ENCODE peak calls at places on chromosomes 11 and 22, in ten cellular contexts. E is fibroblast of mammary gland, A is PC-3, D is brain microvascular endothelial cell, N is GM13977, Z is AG04450, O is cardiac fibroblast, S is HFFc6, H is H9, X is AG09319. F is an unnamed sample.

GRCh38 chr11:61473370-61474025 is 35.1 kb upstream of the LRRC10B start:
- DNase-seq in O (peak), X (no peak), S (peak), D (no peak), A (no peak), E (peak), N (no peak), H (no peak), Z (no peak), F (no peak)

GRCh38 chr11:72569966-72570892 is 104.0 kb downstream of the PDE2A start:
- DNase-seq in D (peak), O (peak), Z (peak), N (no peak), S (peak), A (peak), E (peak), H (peak), X (no peak), F (no peak)

GRCh38 chr11:29310706-29311342 is 706.0 kb downstream of the KCNA4 start:
- DNase-seq in H (no peak), D (no peak), N (no peak), Z (no peak), O (no peak), X (no peak), A (peak), S (no peak), E (peak), F (no peak)

GRCh38 chr11:76598426-76598839 is 72.1 kb downstream of the LRRC32 start:
- DNase-seq in O (peak), H (peak), D (no peak), Z (no peak), X (no peak), N (peak), A (peak), S (no peak), E (peak), F (no peak)

GRCh38 chr22:45518580-45518991 is 15.9 kb downstream of the FBLN1 start:
- DNase-seq in S (no peak), E (no peak), A (no peak), X (no peak), O (no peak), H (no peak), N (no peak), Z (no peak), D (no peak), F (no peak)

GRCh38 chr11:40140560-40140959 is 1318.9 kb downstream of the LRRC4C start:
- DNase-seq in O (no peak), E (no peak), S (no peak), Z (no peak), N (no peak), H (no peak), A (no peak), D (no peak), X (no peak), F (no peak)

GRCh38 chr22:39617342-39617741 is 46.8 kb downstream of the CACNA1I start:
- DNase-seq in S (no peak), E (no peak), D (no peak), H (no peak), Z (no peak), O (no peak), A (no peak), X (no peak), N (no peak), F (no peak)

GRCh38 chr11:73393479-73394415 is 17.5 kb downstream of the RELT start:
- DNase-seq in Z (peak), E (peak), N (peak), O (peak), A (peak), X (no peak), S (peak), D (peak), H (peak), F (peak)

GRCh38 chr11:72969894-72970335 is 155.7 kb downstream of the ATG16L2 start:
- DNase-seq in D (peak), O (peak), N (peak), E (peak), S (peak), H (no peak), A (peak), Z (no peak), X (peak), F (no peak)

GRCh38 chr22:25373961-25374360 is 154.5 kb downstream of the CRYBB2 start:
- DNase-seq in E (no peak), A (no peak), O (no peak), Z (no peak), H (no peak), D (no peak), S (no peak), X (no peak), N (no peak), F (no peak)

GRCh38 chr11:72257551-72257950 is 13.6 kb upstream of the PHOX2A start:
- DNase-seq in Z (no peak), D (no peak), O (no peak), S (no peak), H (no peak), N (no peak), A (no peak), X (no peak), E (peak), F (no peak)

GRCh38 chr11:78208257-78209165 is 19.8 kb downstream of the USP35 start:
- DNase-seq in D (no peak), O (peak), N (no peak), H (no peak), E (peak), S (peak), A (no peak), Z (no peak), X (no peak), F (no peak)

GRCh38 chr22:27667121-27667843 is 134.3 kb downstream of the MN1 start:
- DNase-seq in D (no peak), A (no peak), X (no peak), O (peak), Z (no peak), H (no peak), N (no peak), S (no peak), E (no peak), F (no peak)

GRCh38 chr11:120142072-120142423 is 4.1 kb upstream of the TRIM29 start:
- DNase-seq in N (peak), A (no peak), H (peak), Z (no peak), O (no peak), X (no peak), S (no peak), E (no peak), D (no peak), F (peak)

GRCh38 chr11:69905611-69906452 is 86.6 kb upstream of the FGF3 start:
- DNase-seq in H (no peak), O (no peak), D (no peak), S (no peak), N (no peak), Z (no peak), X (no peak), A (no peak), E (no peak), F (no peak)

GRCh38 chr11:112100457-112100856 is 13.8 kb downstream of the SDHD start:
- DNase-seq in X (no peak), S (peak), D (peak), N (no peak), H (no peak), O (peak), Z (peak), E (no peak), A (no peak), F (no peak)

GRCh38 chr11:62614275-62614674 is 1.2 kb downstream of the ROM1 start:
- DNase-seq in D (no peak), E (no peak), H (no peak), O (no peak), X (no peak), Z (no peak), N (no peak), S (no peak), A (peak), F (no peak)

GRCh38 chr11:110336054-110336453 is 39.6 kb upstream of the RDX start:
- DNase-seq in S (no peak), O (no peak), Z (no peak), A (no peak), E (no peak), H (no peak), X (no peak), D (no peak), N (no peak), F (no peak)

DNA sequence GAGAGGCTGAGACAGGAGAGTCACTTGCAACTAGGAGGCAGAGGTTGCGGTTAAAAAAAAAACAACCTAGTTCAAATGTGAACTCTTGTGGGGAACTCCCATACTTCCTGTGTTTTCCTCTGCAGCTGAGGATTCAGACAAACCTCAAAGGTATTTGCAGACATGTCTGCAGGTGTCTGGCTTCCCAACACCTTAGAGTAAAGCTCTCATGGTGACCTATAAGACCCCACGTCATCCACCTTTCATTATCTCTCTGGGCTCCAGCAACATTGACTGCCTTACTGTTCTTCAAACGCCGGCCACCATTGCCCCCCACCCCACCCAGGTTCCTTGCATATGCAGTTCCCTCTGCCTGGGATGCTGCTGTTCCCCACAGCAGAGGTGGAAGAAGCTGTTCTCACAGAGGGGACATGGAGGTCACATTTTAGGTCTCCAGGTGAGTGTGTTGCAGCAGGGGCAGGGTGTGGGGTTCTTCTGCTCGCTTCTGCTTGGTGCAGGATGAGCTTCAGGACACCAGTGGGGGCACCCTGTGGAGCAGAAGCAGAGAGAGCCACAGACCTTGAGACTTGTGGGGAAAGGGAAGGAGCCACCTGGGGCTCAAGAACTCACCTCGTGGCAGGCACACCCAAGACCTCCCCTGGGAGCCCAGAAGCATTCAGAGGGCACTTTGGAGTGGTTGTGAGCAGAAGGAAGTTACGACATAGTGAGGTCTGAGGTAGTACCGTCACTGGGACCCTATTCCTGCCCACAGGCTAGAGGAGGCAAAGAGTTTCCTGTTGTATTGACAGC is 203.2 kb downstream of the CSNK2A3 start:
- DNase-seq in H (no peak), D (no peak), Z (no peak), N (no peak), A (no peak), O (no peak), E (no peak), X (no peak), S (no peak), F (no peak)
- TF ChIP-seq CTCF in H (no peak), D (no peak), Z (no peak), N (no peak), A (no peak), O (no peak), E (no peak), X (no peak), S (no peak), F (no peak)

GRCh38 chr22:35043251-35043931 is 22.6 kb upstream of the ISX start:
- DNase-seq in E (no peak), S (no peak), H (no peak), D (no peak), A (peak), X (no peak), O (no peak), Z (no peak), N (peak), F (no peak)
- TF ChIP-seq CTCF in E (no peak), S (peak), H (peak), D (peak), A (peak), X (no peak), O (no peak), Z (no peak), N (peak), F (no peak)

GRCh38 chr11:130498181-130498580 is 49.7 kb downstream of the ADAMTS15 start:
- DNase-seq in A (no peak), N (no peak), D (no peak), E (no peak), X (no peak), S (no peak), Z (no peak), H (no peak), O (no peak), F (no peak)

GRCh38 chr11:130504317-130504716 is 55.9 kb downstream of the ADAMTS15 start:
- DNase-seq in N (no peak), A (no peak), S (no peak), D (no peak), Z (no peak), E (no peak), O (no peak), H (no peak), X (no peak), F (no peak)

GRCh38 chr11:130499828-130500227 is 51.4 kb downstream of the ADAMTS15 start:
- DNase-seq in A (no peak), Z (no peak), O (no peak), S (no peak), H (no peak), X (no peak), E (peak), N (no peak), D (no peak), F (no peak)
- TF ChIP-seq CTCF in A (no peak), Z (no peak), O (no peak), S (no peak), H (no peak), X (no peak), E (no peak), N (no peak), D (no peak), F (no peak)

DNA sequence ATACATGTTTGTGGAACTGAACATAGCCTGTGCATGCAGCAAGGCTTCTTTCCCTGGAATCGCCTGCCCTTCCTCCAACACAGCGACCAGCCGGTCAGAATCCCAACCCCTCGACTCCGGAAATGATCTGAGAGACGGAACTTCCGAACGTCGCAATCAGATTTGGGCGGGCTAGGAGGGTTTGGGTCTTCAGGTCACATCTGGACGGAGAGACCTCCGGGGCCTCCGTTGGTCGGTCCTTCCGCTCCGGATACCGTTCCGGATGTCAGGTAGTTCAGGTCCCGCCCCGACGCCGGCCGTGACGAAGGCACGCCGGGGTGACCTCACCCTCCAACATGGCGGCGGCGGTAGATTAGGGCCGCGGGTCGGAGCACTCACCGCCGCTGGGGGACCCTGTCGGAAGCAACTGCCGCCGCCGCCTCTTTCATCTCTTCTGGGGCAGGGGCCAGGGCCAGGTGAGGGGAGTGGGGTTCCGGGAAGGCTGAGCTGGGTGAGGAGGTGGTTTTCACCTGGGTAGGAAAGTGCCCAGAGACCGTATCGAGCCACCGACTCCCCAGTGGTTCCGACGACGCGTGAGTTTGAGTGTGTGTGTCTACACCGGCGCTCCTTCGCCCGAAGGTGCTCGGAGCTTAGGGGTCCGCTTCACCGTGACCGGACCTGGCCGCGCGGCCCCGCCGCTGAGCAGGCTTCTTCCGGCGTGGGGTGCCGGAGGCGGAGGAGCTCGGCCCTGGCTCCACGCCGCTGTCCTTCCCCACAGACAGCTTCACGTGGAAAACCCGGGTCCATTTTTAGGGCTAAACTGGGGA is at the start of gene BCL2L13:
- DNase-seq in X (peak), S (peak), O (peak), Z (peak), H (peak), A (peak), N (peak), E (peak), D (peak), F (peak)
- TF ChIP-seq CTCF in X (no peak), S (peak), O (no peak), Z (no peak), H (no peak), A (no peak), N (peak), E (no peak), D (peak), F (no peak)

GRCh38 chr11:123033895-123034294 is 28.0 kb downstream of the HSPA8 start:
- DNase-seq in Z (no peak), O (peak), N (no peak), X (no peak), D (no peak), A (no peak), H (peak), E (peak), S (no peak), F (no peak)
- TF ChIP-seq CTCF in Z (peak), O (peak), N (no peak), X (peak), D (peak), A (no peak), H (peak), E (peak), S (peak), F (no peak)

GRCh38 chr11:68021167-68021787 is 9.2 kb upstream of the NDUFS8 start:
- DNase-seq in N (no peak), X (no peak), O (peak), A (peak), D (no peak), S (no peak), Z (no peak), H (peak), E (no peak), F (no peak)
- TF ChIP-seq CTCF in N (peak), X (no peak), O (peak), A (peak), D (peak), S (no peak), Z (no peak), H (peak), E (peak), F (peak)

F was measured in osteocyte.